ENCODE peak calls at places on chromosomes 11 and 22, in nine cellular contexts. T is nucleus accumbens; N is T47D; Z is EL; L is stimulated activated CD4-positive, alpha-beta T cell treated with anti-CD3 and anti-CD28 coated beads, Interleukin-2, amount 100 ng/mL, for 24 hours; P is NCI-H748 treated with DMSO at 0.1 percent for 48 hours; U is AG04449; J is stimulated activated CD8-positive, alpha-beta memory T cell treated with anti-CD3 and anti-CD28 coated beads, Interleukin-12 subunit alpha, Interleukin-12 subunit beta, amount 100 ng/mL, for 1 hour; R is NCI-H1694. W is an unnamed sample.
A peak's percentile ranks its signal among the peaks of the same experiment; 100 is the strongest.

GRCh38 chr22:33780761-33781160 is 139.5 kb downstream of the LARGE1 start:
- DNase-seq in T (no peak), N (no peak), Z (no peak), L (no peak), P (no peak), U (no peak), J (no peak), R (no peak), W (no peak)

GRCh38 chr11:112013501-112014164 is 11.6 kb upstream of the DLAT start:
- DNase-seq in T (no peak), N (no peak), Z (no peak), L (no peak), P (no peak), U (no peak), J (no peak), R (no peak), W (no peak)

GRCh38 chr11:110337570-110338193 is 41.3 kb upstream of the RDX start:
- DNase-seq in T (no peak), N (no peak), Z (peak; percentile 65), L (peak; percentile 42), P (no peak), U (no peak), J (no peak), R (no peak), W (no peak)

GRCh38 chr11:46421257-46421880 is 29.8 kb upstream of the CHRM4 start:
- DNase-seq in T (no peak), N (no peak), Z (no peak), L (no peak), P (no peak), U (no peak), J (no peak), R (no peak), W (no peak)

GRCh38 chr22:32720924-32721323 is 80.6 kb upstream of the TIMP3 start:
- DNase-seq in T (no peak), N (no peak), Z (peak; percentile 41), L (no peak), P (no peak), U (no peak), J (no peak), R (no peak), W (no peak)

GRCh38 chr11:14773755-14774154 is 118.3 kb downstream of the CYP2R1 start:
- DNase-seq in T (no peak), N (no peak), Z (no peak), L (no peak), P (no peak), U (no peak), J (no peak), R (no peak), W (no peak)

GRCh38 chr11:134576721-134577171 is 164.7 kb upstream of the B3GAT1 start:
- DNase-seq in T (no peak), N (no peak), Z (no peak), L (no peak), P (no peak), U (no peak), J (no peak), R (no peak), W (no peak)

GRCh38 chr22:33512961-33513360 is 407.3 kb downstream of the LARGE1 start:
- DNase-seq in T (no peak), N (no peak), Z (no peak), L (no peak), P (no peak), U (no peak), J (no peak), R (no peak), W (no peak)

GRCh38 chr11:72773696-72774095 is 20.2 kb downstream of the STARD10 start:
- DNase-seq in T (no peak), N (no peak), Z (peak; percentile 32), L (no peak), P (no peak), U (no peak), J (no peak), R (no peak), W (no peak)

GRCh38 chr11:60926500-60926899 is 2.2 kb downstream of the TMEM132A start:
- DNase-seq in T (no peak), N (no peak), Z (no peak), L (no peak), P (no peak), U (no peak), J (no peak), R (no peak), W (no peak)

GRCh38 chr11:113048820-113049555 is 87.8 kb downstream of the NCAM1 start:
- DNase-seq in T (no peak), N (no peak), Z (peak; percentile 5), L (no peak), P (no peak), U (no peak), J (no peak), R (no peak), W (no peak)

GRCh38 chr11:118074785-118075184 is 2.1 kb upstream of the TMPRSS4 start:
- DNase-seq in T (no peak), N (peak; percentile 40), Z (no peak), L (no peak), P (no peak), U (no peak), J (no peak), R (no peak), W (no peak)

GRCh38 chr22:49807780-49808708 is 19.6 kb downstream of the BRD1 start:
- DNase-seq in T (no peak), N (no peak), Z (no peak), L (peak; percentile 34), P (no peak), U (no peak), J (no peak), R (no peak), W (no peak)

GRCh38 chr22:29143848-29144785 is 61.6 kb upstream of the EMID1 start:
- DNase-seq in T (no peak), N (no peak), Z (no peak), L (no peak), P (no peak), U (no peak), J (no peak), R (peak; percentile 69), W (peak; percentile 40)

GRCh38 chr22:49418943-49419342 is 408.7 kb downstream of the BRD1 start:
- DNase-seq in T (no peak), N (no peak), Z (no peak), L (no peak), P (no peak), U (no peak), J (no peak), R (no peak), W (no peak)

GRCh38 chr22:35306350-35306967 is 6.8 kb downstream of the TOM1 start:
- DNase-seq in T (no peak), N (no peak), Z (no peak), L (no peak), P (no peak), U (no peak), J (no peak), R (no peak), W (no peak)

GRCh38 chr11:22753401-22753800 is 76.2 kb downstream of the SVIP start:
- DNase-seq in T (no peak), N (peak; percentile 19), Z (no peak), L (no peak), P (no peak), U (no peak), J (no peak), R (no peak), W (no peak)

GRCh38 chr22:19905619-19906276 is 35.8 kb upstream of the COMT start:
- DNase-seq in T (no peak), N (no peak), Z (no peak), L (no peak), P (no peak), U (no peak), J (no peak), R (no peak), W (no peak)

GRCh38 chr22:39090426-39091064 is 6.5 kb upstream of the APOBEC3H start:
- DNase-seq in T (no peak), N (no peak), Z (peak; percentile 63), L (peak; percentile 77), P (no peak), U (no peak), J (peak; percentile 73), R (no peak), W (no peak)

GRCh38 chr11:119567667-119568582 is 145.0 kb upstream of the THY1 start:
- DNase-seq in T (no peak), N (no peak), Z (peak; percentile 90), L (no peak), P (peak; percentile 20), U (peak; percentile 26), J (no peak), R (peak; percentile 3), W (no peak)

GRCh38 chr11:105220175-105220574 is 80.6 kb upstream of the CARD18 start:
- DNase-seq in T (no peak), N (no peak), Z (no peak), L (no peak), P (no peak), U (no peak), J (no peak), R (no peak), W (no peak)

GRCh38 chr22:44569516-44569915 is 71.5 kb upstream of the RTL6 start:
- DNase-seq in T (no peak), N (no peak), Z (no peak), L (no peak), P (no peak), U (no peak), J (no peak), R (no peak), W (no peak)

GRCh38 chr22:24803064-24803542 is 2.9 kb upstream of the SGSM1 start:
- DNase-seq in T (peak; percentile 14), N (peak; percentile 68), Z (peak; percentile 40), L (peak; percentile 72), P (no peak), U (no peak), J (peak; percentile 33), R (peak; percentile 12), W (no peak)

GRCh38 chr22:37210041-37210803 is 2.1 kb downstream of the SSTR3 start:
- DNase-seq in T (no peak), N (no peak), Z (no peak), L (no peak), P (no peak), U (no peak), J (no peak), R (no peak), W (no peak)

GRCh38 chr11:103881518-103882070 is 154.8 kb upstream of the DDI1 start:
- DNase-seq in T (no peak), N (no peak), Z (no peak), L (no peak), P (no peak), U (no peak), J (no peak), R (no peak), W (no peak)

GRCh38 chr11:11444027-11444799 is 91.2 kb upstream of the CSNK2A3 start:
- DNase-seq in T (no peak), N (no peak), Z (peak; percentile 11), L (no peak), P (no peak), U (no peak), J (no peak), R (no peak), W (no peak)